ENCODE peak calls at places on chromosomes 6 and 20, in nine cellular contexts. V is T-helper 1 cell; J is HTR-8/SVneo; Y is hypothalamus; C is endothelial cell; G is memory B cell; N is gastrocnemius medialis; O is effector CD4-positive, alpha-beta T cell; P is EL. Z is an unnamed sample.

GRCh38 chr20:29873946-29874345 is 1383.5 kb upstream of the DEFB115 start:
- DNase-seq in V (no peak), Y (no peak), P (peak; percentile 51), N (no peak), G (no peak), C (peak; percentile 30), O (no peak), J (no peak), Z (no peak)

GRCh38 chr20:57211406-57211805 is 55.0 kb downstream of the BMP7 start:
- DNase-seq in V (no peak), J (no peak), O (no peak), P (no peak), Y (no peak), N (no peak), G (no peak), C (no peak), Z (no peak)

GRCh38 chr20:9068232-9068781 is 580 bp upstream of the PLCB4 start:
- DNase-seq in N (no peak), V (no peak), G (no peak), O (no peak), J (peak; percentile 71), Y (peak; percentile 45), P (peak; percentile 60), C (peak; percentile 67), Z (no peak)

GRCh38 chr20:49028684-49029083 is 17.4 kb upstream of the CSE1L start:
- DNase-seq in O (no peak), Y (no peak), C (no peak), G (no peak), N (no peak), P (peak; percentile 33), J (peak; percentile 65), V (no peak), Z (no peak)

GRCh38 chr6:28258877-28259777 is at the start of gene NKAPL:
- DNase-seq in N (peak; percentile 79), J (no peak), C (no peak), Y (peak; percentile 43), G (peak; percentile 38), O (no peak), P (peak; percentile 49), V (peak; percentile 23), Z (peak; percentile 62)

GRCh38 chr20:20184711-20185110 is 132.4 kb downstream of the CFAP61 start:
- DNase-seq in J (no peak), C (no peak), Y (no peak), N (no peak), V (no peak), G (no peak), P (no peak), O (no peak), Z (no peak)

GRCh38 chr6:81242634-81243033 is 509.8 kb downstream of the TENT5A start:
- DNase-seq in V (no peak), O (no peak), P (peak; percentile 17), C (no peak), Y (no peak), N (no peak), G (no peak), J (no peak), Z (no peak)

GRCh38 chr20:955656-956055 is 39.5 kb upstream of the ANGPT4 start:
- DNase-seq in O (no peak), P (no peak), J (no peak), V (no peak), Y (no peak), G (no peak), C (no peak), N (no peak), Z (no peak)

GRCh38 chr6:42103753-42104094 is 38.7 kb downstream of the C6orf132 start:
- DNase-seq in O (no peak), Y (no peak), V (no peak), P (no peak), N (no peak), C (no peak), G (no peak), J (no peak), Z (no peak)

GRCh38 chr20:12906401-12906800 is 102.4 kb upstream of the SPTLC3 start:
- DNase-seq in C (no peak), V (no peak), G (no peak), J (no peak), Y (no peak), P (no peak), N (no peak), O (no peak), Z (no peak)

GRCh38 chr6:35378281-35378680 is 35.9 kb downstream of the PPARD start:
- DNase-seq in Y (no peak), P (no peak), G (no peak), O (no peak), V (no peak), J (no peak), C (no peak), N (no peak), Z (no peak)

GRCh38 chr6:89985744-89986493 is 91.7 kb downstream of the GJA10 start:
- DNase-seq in P (peak; percentile 75), C (no peak), J (no peak), O (no peak), Y (peak; percentile 41), N (peak; percentile 35), G (no peak), V (no peak), Z (no peak)

GRCh38 chr20:33650753-33651561 is 11.2 kb upstream of the C20orf144 start:
- DNase-seq in C (no peak), V (no peak), G (no peak), P (no peak), N (no peak), O (no peak), J (no peak), Y (no peak), Z (no peak)

GRCh38 chr6:113644861-113645575 is 212.1 kb upstream of the MARCKS start:
- DNase-seq in V (no peak), C (no peak), G (no peak), J (peak; percentile 48), O (no peak), P (peak; percentile 96), Y (no peak), N (no peak), Z (no peak)

GRCh38 chr6:125445054-125445453 is 143.3 kb upstream of the HDDC2 start:
- DNase-seq in C (no peak), O (no peak), J (no peak), N (no peak), V (no peak), P (no peak), G (no peak), Y (no peak), Z (no peak)

GRCh38 chr20:60851826-60852704 is 400.0 kb upstream of the CDH4 start:
- DNase-seq in C (peak; percentile 60), G (no peak), Y (no peak), P (no peak), N (no peak), O (no peak), V (no peak), J (no peak), Z (no peak)

GRCh38 chr6:69026243-69026642 is 391.2 kb downstream of the ADGRB3 start:
- DNase-seq in J (no peak), V (no peak), N (no peak), C (no peak), O (no peak), G (no peak), P (peak; percentile 78), Y (no peak), Z (no peak)

GRCh38 chr20:52083627-52084232 is 107.8 kb downstream of the ZFP64 start:
- DNase-seq in J (peak; percentile 87), Y (no peak), O (no peak), C (peak; percentile 60), N (no peak), G (no peak), V (peak; percentile 25), P (peak; percentile 62), Z (no peak)

GRCh38 chr6:39421383-39422225 is 99.1 kb upstream of the KCNK16 start:
- DNase-seq in V (no peak), G (no peak), Y (no peak), P (no peak), O (no peak), N (no peak), J (no peak), C (no peak), Z (no peak)

GRCh38 chr6:46876126-46876525 is 45.6 kb downstream of the ADGRF5 start:
- DNase-seq in V (no peak), J (peak; percentile 18), G (no peak), C (peak; percentile 66), O (no peak), N (no peak), Y (no peak), P (peak; percentile 85), Z (no peak)

GRCh38 chr6:136470044-136470443 is 80.2 kb downstream of the MAP7 start:
- DNase-seq in V (no peak), J (no peak), N (no peak), O (no peak), P (no peak), Y (no peak), C (no peak), G (no peak), Z (no peak)

GRCh38 chr20:58852559-58853271 is at the start of gene GNAS:
- DNase-seq in P (peak; percentile 62), N (peak; percentile 46), V (peak; percentile 47), J (no peak), O (peak; percentile 35), G (no peak), Y (no peak), C (peak; percentile 81), Z (peak; percentile 37)

GRCh38 chr6:161198176-161198575 is 75.7 kb downstream of the AGPAT4 start:
- DNase-seq in V (no peak), Y (no peak), N (no peak), G (no peak), O (no peak), J (no peak), P (peak; percentile 10), C (no peak), Z (no peak)

GRCh38 chr6:21003780-21004541 is 469.7 kb downstream of the CDKAL1 start:
- DNase-seq in P (peak; percentile 67), J (peak; percentile 30), C (no peak), G (no peak), V (no peak), O (no peak), Y (no peak), N (no peak), Z (no peak)

GRCh38 chr20:15267935-15268334 is 930.5 kb upstream of the FLRT3 start:
- DNase-seq in N (no peak), Y (no peak), V (no peak), J (no peak), C (no peak), P (no peak), O (no peak), G (no peak), Z (no peak)

GRCh38 chr6:215335-216034 is 76.8 kb upstream of the DUSP22 start:
- DNase-seq in G (no peak), C (no peak), P (peak; percentile 33), O (peak; percentile 23), Y (no peak), N (no peak), V (no peak), J (no peak), Z (no peak)

GRCh38 chr6:165266236-165267025 is 43.0 kb downstream of the C6orf118 start:
- DNase-seq in P (no peak), V (no peak), C (no peak), G (no peak), J (no peak), O (no peak), N (no peak), Y (no peak), Z (no peak)

GRCh38 chr20:8749101-8749500 is 319.8 kb upstream of the PLCB4 start:
- DNase-seq in N (no peak), V (no peak), C (no peak), P (no peak), Y (no peak), O (no peak), J (no peak), G (no peak), Z (no peak)

GRCh38 chr6:112429226-112429625 is 82.1 kb downstream of the RFPL4B start:
- DNase-seq in G (no peak), Y (no peak), C (peak; percentile 10), O (no peak), P (peak; percentile 46), J (peak; percentile 21), V (no peak), N (no peak), Z (no peak)

GRCh38 chr20:48238326-48238725 is 453.0 kb upstream of the SULF2 start:
- DNase-seq in J (no peak), G (no peak), N (no peak), Y (no peak), V (no peak), P (peak; percentile 46), O (no peak), C (no peak), Z (no peak)

GRCh38 chr6:75147512-75147911 is 58.3 kb downstream of the COL12A1 start:
- DNase-seq in V (no peak), J (no peak), P (no peak), Y (no peak), O (no peak), C (no peak), G (no peak), N (no peak), Z (no peak)

Z was measured in stimulated activated naive B cell treated with anti-CD40 and anti-IgM and Interleukin-4, amounts not matched to agents 10 μg/mL and 1 μg/mL and 100 μg/mL, for 72 hours.